ENCODE peak calls at places on chromosome 19, in nine cellular contexts. A is astrocyte of the spinal cord, G is mucosa of descending colon, V is tibial artery, Q is breast epithelium, W is fibroblast of mammary gland, U is heart right ventricle, F is OCI-LY7, I is choroid plexus epithelial cell. H is an unnamed sample.
A peak's percentile ranks its signal among the peaks of the same experiment; 100 is the strongest.

GRCh38 chr19:39479916-39480315 is 722 bp upstream of the TIMM50 start:
- DNase-seq in G (no peak), F (peak; percentile 22), W (no peak), A (no peak), U (no peak), Q (no peak), I (no peak), V (no peak), H (no peak)

GRCh38 chr19:18558202-18558555 is 509 bp downstream of the KXD1 start:
- DNase-seq in W (no peak), F (no peak), U (no peak), G (no peak), I (peak; percentile 19), A (peak; percentile 9), Q (no peak), V (no peak), H (no peak)

GRCh38 chr19:53980553-53981407 is 10.7 kb upstream of the CACNG6 start:
- DNase-seq in G (peak; percentile 32), F (no peak), V (no peak), A (peak; percentile 24), U (no peak), I (peak; percentile 89), W (peak; percentile 12), Q (no peak), H (no peak)

GRCh38 chr19:12985049-12985776 is 10.1 kb upstream of the NFIX start:
- DNase-seq in G (peak; percentile 86), I (peak; percentile 50), F (no peak), U (peak; percentile 51), W (peak; percentile 55), A (peak; percentile 64), Q (no peak), V (peak; percentile 86), H (peak; percentile 74)

GRCh38 chr19:11252665-11253355 is 9.5 kb downstream of the DOCK6 start:
- DNase-seq in A (no peak), V (no peak), G (no peak), U (no peak), I (no peak), F (no peak), W (no peak), Q (no peak), H (no peak)

GRCh38 chr19:11131471-11131870 is 24.1 kb downstream of the SPC24 start:
- DNase-seq in F (no peak), Q (no peak), A (no peak), I (no peak), U (no peak), W (no peak), V (no peak), G (no peak), H (no peak)

GRCh38 chr19:42528354-42529247 is at the start of gene CEACAM1:
- DNase-seq in W (no peak), A (no peak), U (peak; percentile 30), I (peak; percentile 23), V (no peak), G (peak; percentile 85), F (peak; percentile 68), Q (peak; percentile 63), H (no peak)

GRCh38 chr19:30267332-30267731 is 104.9 kb upstream of the ZNF536 start:
- DNase-seq in I (no peak), A (no peak), F (no peak), V (no peak), W (no peak), Q (no peak), G (no peak), U (no peak), H (no peak)

GRCh38 chr19:16520074-16520973 is 21.9 kb downstream of the CHERP start:
- DNase-seq in Q (no peak), I (no peak), U (no peak), F (no peak), G (no peak), V (no peak), A (no peak), W (no peak), H (no peak)

GRCh38 chr19:30651691-30652090 is 279.5 kb downstream of the ZNF536 start:
- DNase-seq in I (no peak), V (no peak), F (no peak), Q (no peak), U (no peak), A (no peak), W (no peak), G (no peak), H (no peak)

GRCh38 chr19:49331616-49332055 is 3.6 kb upstream of the CD37 start:
- DNase-seq in F (peak; percentile 91), V (peak; percentile 59), W (peak; percentile 68), U (no peak), G (peak; percentile 44), I (peak; percentile 83), Q (no peak), A (peak; percentile 42), H (peak; percentile 37)

GRCh38 chr19:49336482-49337266 is 1.5 kb downstream of the CD37 start:
- DNase-seq in I (no peak), W (no peak), F (no peak), A (no peak), Q (peak; percentile 40), V (peak; percentile 58), G (no peak), U (no peak), H (no peak)

GRCh38 chr19:49335071-49335783 is at the start of gene CD37:
- DNase-seq in A (no peak), G (peak; percentile 48), I (no peak), V (peak; percentile 66), U (no peak), W (no peak), Q (peak; percentile 49), F (peak; percentile 82), H (no peak)

GRCh38 chr19:49335784-49336481 is 727 bp downstream of the CD37 start:
- DNase-seq in V (peak; percentile 19), G (no peak), U (no peak), Q (peak; percentile 38), F (peak; percentile 70), W (no peak), A (no peak), I (no peak), H (no peak)

DNA sequence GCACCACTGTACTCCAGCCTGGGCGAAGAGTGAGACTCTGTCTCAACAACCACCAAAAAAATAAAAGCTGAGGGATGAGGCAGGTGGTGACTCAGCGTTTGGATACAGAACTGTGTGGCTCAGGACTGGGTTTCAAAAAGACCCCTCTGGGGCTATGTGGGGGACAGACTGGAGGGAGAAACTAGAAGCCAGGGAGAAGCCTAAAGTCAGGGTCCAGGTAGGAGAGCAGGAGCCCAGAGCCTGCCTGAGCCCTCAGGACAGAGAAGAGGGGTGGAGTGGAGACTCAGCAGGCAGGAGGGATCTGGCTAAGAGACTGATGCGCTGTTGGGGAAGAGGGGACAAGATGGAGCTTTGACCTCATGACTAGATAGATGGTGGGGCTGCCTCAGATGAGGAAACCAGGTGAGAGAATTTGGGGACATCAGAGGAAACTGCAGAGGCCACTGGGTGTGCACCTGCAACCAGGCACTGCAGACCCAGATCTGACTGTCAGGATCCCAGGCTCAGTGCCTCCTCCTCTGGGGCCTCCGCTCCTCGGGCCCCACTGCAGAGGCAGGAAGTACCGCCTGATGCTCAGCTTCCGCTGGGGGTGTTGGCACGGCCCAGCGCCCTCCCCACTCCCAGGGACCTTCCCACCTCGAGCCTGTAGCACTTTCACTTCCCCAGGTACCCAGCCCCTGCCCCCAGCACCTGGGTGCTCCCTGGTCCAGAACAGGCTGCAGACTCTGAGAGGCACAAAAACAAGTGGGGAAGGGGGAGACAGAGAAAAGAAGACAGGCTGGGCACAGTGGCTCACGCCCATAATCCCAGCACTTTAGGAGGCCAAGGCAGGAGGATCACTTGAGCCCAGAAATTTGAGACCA is 1.5 kb upstream of the CD37 start:
- DNase-seq in A (no peak), W (peak; percentile 40), U (no peak), Q (peak; percentile 34), G (peak; percentile 42), F (peak; percentile 98), I (no peak), V (peak; percentile 64), H (no peak)
- H3K4me3 ChIP-seq in A (no peak overlapping the region), W (no peak overlapping the region), U (no peak overlapping the region), Q (no peak overlapping the region), G (no peak overlapping the region), F (peak overlapping the region; percentile 76), I (no peak overlapping the region), V (no peak overlapping the region), H (no peak overlapping the region)

GRCh38 chr19:35315883-35316282 is 13.1 kb upstream of the CD22 start:
- DNase-seq in V (no peak), G (no peak), Q (no peak), F (peak; percentile 71), W (no peak), U (no peak), I (no peak), A (no peak), H (no peak)
- TF ChIP-seq CTCF in V (no peak), G (no peak), Q (no peak), F (peak; percentile 60), W (no peak), U (no peak), I (no peak), A (no peak), H (no peak)

GRCh38 chr19:4327252-4327876 is 11.3 kb downstream of the STAP2 start:
- DNase-seq in A (peak; percentile 63), F (peak; percentile 38), G (peak; percentile 92), I (peak; percentile 78), U (peak; percentile 78), Q (peak; percentile 71), V (peak; percentile 85), W (peak; percentile 41), H (peak; percentile 22)
- H3K4me3 ChIP-seq in A (peak overlapping the region; percentile 38), F (no peak overlapping the region), G (no peak overlapping the region), I (peak overlapping the region; percentile 47), U (peak overlapping the region; percentile 48), Q (peak overlapping the region; percentile 53), V (no peak overlapping the region), W (peak overlapping the region; percentile 36), H (peak overlapping the region; percentile 56)

GRCh38 chr19:1091544-1092175 is 3.5 kb downstream of the POLR2E start:
- DNase-seq in G (no peak), U (no peak), F (no peak), W (no peak), V (no peak), A (no peak), I (no peak), Q (no peak), H (no peak)

GRCh38 chr19:1093330-1093729 is 1.8 kb downstream of the POLR2E start:
- DNase-seq in F (no peak), A (no peak), U (no peak), I (no peak), Q (no peak), W (no peak), G (no peak), V (no peak), H (no peak)

GRCh38 chr19:1089891-1090290 is 5.3 kb downstream of the POLR2E start:
- DNase-seq in W (no peak), G (no peak), I (no peak), U (no peak), Q (no peak), F (peak; percentile 81), A (no peak), V (no peak), H (no peak)

GRCh38 chr19:1089126-1089771 is 5.9 kb downstream of the POLR2E start:
- DNase-seq in A (no peak), W (no peak), I (no peak), V (no peak), U (no peak), G (no peak), F (no peak), Q (no peak), H (no peak)

GRCh38 chr19:1090731-1091543 is 4.2 kb downstream of the POLR2E start:
- DNase-seq in Q (no peak), A (no peak), F (no peak), U (no peak), I (no peak), V (no peak), W (no peak), G (no peak), H (no peak)
- TF ChIP-seq CTCF in Q (no peak), A (no peak), F (no peak), U (no peak), I (no peak), V (no peak), W (no peak), G (no peak), H (no peak)